ENCODE peak calls at places on chromosomes 5 and 9, in four cellular contexts. R is spleen, N is nephron progenitor cell, G is coronary artery. B is an unnamed sample.

GRCh38 chr5:68027519-68027918 is 188.0 kb upstream of the PIK3R1 start:
- DNase-seq in G (no peak), R (no peak), N (no peak), B (peak; percentile 86)

GRCh38 chr5:137561572-137561971 is 62.4 kb upstream of the SPOCK1 start:
- DNase-seq in R (no peak), N (no peak), G (no peak), B (no peak)

GRCh38 chr9:97470076-97470475 is 31.4 kb upstream of the TMOD1 start:
- DNase-seq in G (no peak), N (peak; percentile 8), R (no peak), B (no peak)

GRCh38 chr5:172114875-172115422 is 73.1 kb downstream of the STK10 start:
- DNase-seq in R (peak; percentile 93), G (no peak), N (no peak), B (no peak)

GRCh38 chr5:131321066-131321465 is 57.2 kb downstream of the CDC42SE2 start:
- DNase-seq in N (no peak), G (no peak), R (no peak), B (no peak)

GRCh38 chr9:5633243-5633642 is 4.3 kb downstream of the RIC1 start:
- DNase-seq in G (no peak), R (no peak), N (no peak), B (no peak)

GRCh38 chr5:20556364-20556763 is 568.4 kb upstream of the CDH18 start:
- DNase-seq in G (no peak), R (no peak), N (no peak), B (peak; percentile 54)

GRCh38 chr9:72478993-72479392 is 42.4 kb upstream of the TMC1 start:
- DNase-seq in G (no peak), N (no peak), R (no peak), B (peak; percentile 59)

GRCh38 chr5:146906803-146907202 is 28.2 kb upstream of the PPP2R2B start:
- DNase-seq in R (no peak), G (no peak), N (peak; percentile 17), B (no peak)

GRCh38 chr9:122213589-122214413 is 15.0 kb downstream of the LHX6 start:
- DNase-seq in R (no peak), G (no peak), N (peak; percentile 94), B (no peak)

GRCh38 chr5:43400082-43400481 is 12.1 kb downstream of the CCL28 start:
- DNase-seq in R (no peak), G (no peak), N (no peak), B (peak; percentile 33)

GRCh38 chr5:177383181-177383580 is 1.1 kb upstream of the SLC34A1 start:
- DNase-seq in N (no peak), G (no peak), R (no peak), B (no peak)

GRCh38 chr5:168734657-168735344 is 155.6 kb upstream of the PANK3 start:
- DNase-seq in R (no peak), N (no peak), G (peak; percentile 91), B (no peak)

GRCh38 chr5:16411741-16412455 is 53.7 kb downstream of the ZNF622 start:
- DNase-seq in R (no peak), G (no peak), N (no peak), B (no peak)

GRCh38 chr5:7754997-7755596 is 95.8 kb downstream of the CFAP90 start:
- DNase-seq in R (no peak), N (peak; percentile 78), G (no peak), B (peak; percentile 56)

GRCh38 chr9:109277451-109277850 is 43.4 kb downstream of the EPB41L4B start:
- DNase-seq in R (no peak), G (no peak), N (no peak), B (no peak)

GRCh38 chr5:1314564-1314982 is 19.7 kb upstream of the TERT start:
- DNase-seq in G (no peak), N (no peak), R (peak; percentile 74), B (no peak)

GRCh38 chr5:93681432-93681831 is 60.0 kb downstream of the POU5F2 start:
- DNase-seq in G (no peak), N (no peak), R (no peak), B (peak; percentile 22)

GRCh38 chr9:36345103-36345846 is 54.8 kb downstream of the RNF38 start:
- DNase-seq in N (no peak), R (no peak), G (no peak), B (no peak)
- TF ChIP-seq CTCF in N (no peak), R (no peak), G (no peak), B (no peak)

GRCh38 chr5:140794594-140795258 is at the start of gene PCDHA2:
- DNase-seq in N (no peak), G (no peak), R (no peak), B (no peak)

GRCh38 chr5:140791111-140791510 is 3.5 kb upstream of the PCDHA2 start:
- DNase-seq in G (no peak), R (no peak), N (no peak), B (no peak)

GRCh38 chr5:140800816-140801493 is at the start of gene PCDHA3:
- DNase-seq in R (no peak), N (no peak), G (no peak), B (peak; percentile 12)

GRCh38 chr5:140796718-140797095 is 2.1 kb downstream of the PCDHA2 start:
- DNase-seq in R (no peak), N (no peak), G (no peak), B (no peak)

GRCh38 chr5:140795259-140795641 is 598 bp downstream of the PCDHA2 start:
- DNase-seq in G (no peak), N (no peak), R (no peak), B (no peak)
- TF ChIP-seq CTCF in G (no peak), N (no peak), R (no peak), B (peak; percentile 24)

DNA sequence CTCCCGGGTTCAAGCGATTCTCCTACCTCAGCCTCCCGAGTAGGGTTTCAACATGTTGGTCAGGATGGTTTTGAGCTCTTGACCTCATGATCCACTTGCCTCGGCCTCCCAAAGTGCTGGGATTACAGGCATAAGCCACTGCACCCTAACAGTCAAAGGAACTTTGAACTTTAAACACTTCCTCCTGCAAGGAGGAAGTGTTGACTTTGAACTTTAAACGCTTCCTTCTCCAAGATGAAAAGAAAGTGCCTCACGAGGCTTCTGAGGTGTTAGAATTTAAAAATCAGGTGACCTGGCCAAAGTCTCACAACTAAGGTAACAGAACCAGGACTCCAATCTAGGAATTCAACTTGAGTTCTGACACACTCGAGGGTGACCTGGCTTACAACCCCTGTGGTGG is 150.9 kb downstream of the BRINP1 start:
- DNase-seq in G (no peak), N (no peak), R (no peak), B (no peak)
- TF ChIP-seq CTCF in G (no peak), N (no peak), R (no peak), B (no peak)

GRCh38 chr9:16640649-16641048 is 229.8 kb downstream of the BNC2 start:
- DNase-seq in G (no peak), R (no peak), N (no peak), B (no peak)
- TF ChIP-seq CTCF in G (no peak), R (no peak), N (no peak), B (peak; percentile 15)

B was measured in astrocyte of the spinal cord.